ENCODE peak calls at places on chromosome 10, in seven cellular contexts. Q is body of pancreas, Z is transverse colon, A is heart left ventricle, H is suprapubic skin, T is right lobe of liver, C is sigmoid colon. V is an unnamed sample.
A peak's percentile ranks its signal among the peaks of the same experiment; 100 is the strongest.

GRCh38 chr10:109237050-109237449 is 686.3 kb downstream of the XPNPEP1 start:
- DNase-seq in Z (no peak), Q (no peak), T (no peak), A (no peak), H (no peak), C (no peak), V (no peak)

GRCh38 chr10:91596821-91597396 is 36.0 kb downstream of the PPP1R3C start:
- DNase-seq in C (no peak), H (no peak), A (no peak), T (no peak), Q (no peak), Z (no peak), V (no peak)

GRCh38 chr10:31071232-31071999 is 39.8 kb upstream of the ZNF438 start:
- DNase-seq in Z (no peak), H (no peak), T (no peak), C (no peak), Q (no peak), A (peak; percentile 34), V (no peak)

GRCh38 chr10:61477469-61477868 is 24.3 kb upstream of the TMEM26 start:
- DNase-seq in H (no peak), Z (no peak), T (no peak), A (no peak), Q (no peak), C (no peak), V (no peak)

GRCh38 chr10:30384791-30385201 is 35.7 kb upstream of the MTPAP start:
- DNase-seq in C (no peak), T (no peak), Z (no peak), Q (no peak), H (no peak), A (peak; percentile 44), V (no peak)

GRCh38 chr10:43226441-43226840 is 40.4 kb downstream of the RASGEF1A start:
- DNase-seq in Q (peak; percentile 3), A (no peak), Z (peak; percentile 2), C (peak; percentile 35), T (peak; percentile 11), H (peak; percentile 29), V (no peak)

GRCh38 chr10:33600381-33600780 is 265.9 kb upstream of the NRP1 start:
- DNase-seq in Z (no peak), T (no peak), A (no peak), C (no peak), Q (no peak), H (no peak), V (no peak)

GRCh38 chr10:58631715-58632114 is 119.0 kb downstream of the BICC1 start:
- DNase-seq in Q (no peak), T (no peak), Z (no peak), H (no peak), A (no peak), C (no peak), V (no peak)

GRCh38 chr10:48243487-48243886 is 31.0 kb downstream of the FRMPD2 start:
- DNase-seq in Z (no peak), A (no peak), H (no peak), Q (no peak), T (no peak), C (peak; percentile 61), V (no peak)

GRCh38 chr10:123381271-123381670 is 227.1 kb downstream of the BUB3 start:
- DNase-seq in Q (no peak), A (no peak), C (no peak), T (no peak), H (no peak), Z (no peak), V (no peak)

GRCh38 chr10:48749254-48749787 is 64.6 kb downstream of the WDFY4 start:
- DNase-seq in H (no peak), C (no peak), A (no peak), T (no peak), Q (no peak), Z (no peak), V (no peak)

GRCh38 chr10:100508691-100509150 is 10.9 kb downstream of the SEC31B start:
- DNase-seq in A (no peak), C (no peak), Q (no peak), H (no peak), T (no peak), Z (no peak), V (no peak)

GRCh38 chr10:72321248-72322029 is 33.3 kb downstream of the DNAJB12 start:
- DNase-seq in Q (peak; percentile 52), Z (no peak), A (no peak), H (peak; percentile 66), C (no peak), T (no peak), V (peak; percentile 77)

GRCh38 chr10:22648547-22648961 is 65.8 kb downstream of the PIP4K2A start:
- DNase-seq in C (no peak), Q (no peak), T (no peak), A (no peak), Z (no peak), H (no peak), V (no peak)

GRCh38 chr10:7192831-7193348 is 217.9 kb downstream of the SFMBT2 start:
- DNase-seq in H (no peak), A (no peak), Z (no peak), C (no peak), Q (no peak), T (no peak), V (no peak)

GRCh38 chr10:21315321-21316220 is 209.9 kb downstream of the SKIDA1 start:
- DNase-seq in A (peak; percentile 83), Q (peak; percentile 62), H (no peak), Z (no peak), T (no peak), C (peak; percentile 69), V (no peak)

GRCh38 chr10:76970795-76971519 is 666.7 kb downstream of the KCNMA1 start:
- DNase-seq in C (no peak), A (no peak), Z (no peak), Q (no peak), T (no peak), H (no peak), V (no peak)

GRCh38 chr10:34538291-34538829 is 276.7 kb downstream of the PARD3 start:
- DNase-seq in H (no peak), T (no peak), Z (no peak), A (no peak), Q (no peak), C (no peak), V (no peak)

GRCh38 chr10:47207280-47207613 is 92.8 kb upstream of the GDF10 start:
- DNase-seq in A (no peak), H (no peak), T (no peak), Z (no peak), C (no peak), Q (no peak), V (no peak)

GRCh38 chr10:51718804-51719291 is 19.5 kb upstream of the CSTF2T start:
- DNase-seq in T (no peak), C (no peak), Q (no peak), A (no peak), Z (no peak), H (no peak), V (no peak)

GRCh38 chr10:107914450-107915276 is 750.2 kb upstream of the SORCS1 start:
- DNase-seq in Q (peak; percentile 14), H (no peak), T (peak; percentile 14), Z (peak; percentile 7), A (peak; percentile 16), C (peak; percentile 58), V (peak; percentile 76)

GRCh38 chr10:93745411-93746065 is 12.2 kb upstream of the LGI1 start:
- DNase-seq in C (no peak), A (no peak), H (no peak), Z (no peak), Q (no peak), T (peak; percentile 35), V (no peak)

GRCh38 chr10:19505320-19506092 is 310.7 kb upstream of the PLXDC2 start:
- DNase-seq in Z (no peak), T (no peak), C (no peak), A (no peak), Q (no peak), H (no peak), V (no peak)

GRCh38 chr10:132036887-132037675 is 28.7 kb upstream of the JAKMIP3 start:
- DNase-seq in H (no peak), Z (no peak), C (no peak), A (peak; percentile 48), Q (no peak), T (no peak), V (peak; percentile 36)

GRCh38 chr10:42975005-42975493 is 101.8 kb upstream of the RET start:
- DNase-seq in H (peak; percentile 26), T (peak; percentile 5), Q (peak; percentile 4), A (peak; percentile 10), Z (no peak), C (peak; percentile 49), V (peak; percentile 63)

GRCh38 chr10:79143879-79144278 is 75.1 kb downstream of the ZMIZ1 start:
- DNase-seq in Z (no peak), H (no peak), C (no peak), Q (no peak), T (no peak), A (no peak), V (no peak)
- H3K4me1 ChIP-seq in Z (peaks cover 57% of the 10 kb centered on the region), H (peaks cover 80% of the 10 kb centered on the region), C (peaks cover 91% of the 10 kb centered on the region), Q (peaks cover 47% of the 10 kb centered on the region), T (peaks cover 35% of the 10 kb centered on the region), A (peaks cover 100% of the 10 kb centered on the region), V (peaks cover 99% of the 10 kb centered on the region)

GRCh38 chr10:543862-544822 is 145.3 kb downstream of the DIP2C start:
- DNase-seq in C (peak; percentile 40), Q (peak; percentile 5), A (no peak), H (no peak), T (no peak), Z (no peak), V (no peak)
- H3K4me3 ChIP-seq in C (no peak overlapping the region), Q (no peak overlapping the region), A (no peak overlapping the region), H (no peak overlapping the region), T (no peak overlapping the region), Z (no peak overlapping the region), V (no peak overlapping the region)

GRCh38 chr10:73366381-73367298 is 8.0 kb upstream of the CFAP70 start:
- DNase-seq in A (no peak), T (no peak), Q (no peak), C (no peak), H (no peak), Z (no peak), V (no peak)

GRCh38 chr10:73364964-73365363 is 6.3 kb upstream of the CFAP70 start:
- DNase-seq in H (no peak), Z (no peak), T (no peak), Q (no peak), A (no peak), C (no peak), V (no peak)

DNA sequence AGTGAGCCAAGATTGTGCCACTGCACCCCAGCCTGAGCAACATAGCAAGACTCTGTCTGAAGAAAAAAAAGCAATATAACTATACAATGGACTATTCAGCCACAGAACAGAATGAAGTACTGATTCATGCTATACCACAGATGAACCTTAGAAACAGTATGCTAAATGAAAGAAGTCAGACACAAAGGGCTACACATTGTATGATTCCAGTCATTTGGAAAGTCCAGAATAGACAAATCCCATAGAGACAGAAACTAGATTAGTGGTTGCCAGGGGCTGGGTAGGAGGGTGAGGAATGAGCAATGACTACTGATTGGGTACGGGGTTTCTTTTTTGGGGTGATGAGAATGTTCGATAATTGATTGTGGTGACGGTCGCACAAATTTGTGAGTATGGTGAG is 9.6 kb upstream of the CFAP70 start:
- DNase-seq in C (no peak), A (no peak), H (no peak), Z (no peak), T (no peak), Q (no peak), V (no peak)
- TF ChIP-seq POLR2A in C (no peak), A (no peak), H (no peak), Z (no peak), T (no peak), Q (no peak), V (no peak)

DNA sequence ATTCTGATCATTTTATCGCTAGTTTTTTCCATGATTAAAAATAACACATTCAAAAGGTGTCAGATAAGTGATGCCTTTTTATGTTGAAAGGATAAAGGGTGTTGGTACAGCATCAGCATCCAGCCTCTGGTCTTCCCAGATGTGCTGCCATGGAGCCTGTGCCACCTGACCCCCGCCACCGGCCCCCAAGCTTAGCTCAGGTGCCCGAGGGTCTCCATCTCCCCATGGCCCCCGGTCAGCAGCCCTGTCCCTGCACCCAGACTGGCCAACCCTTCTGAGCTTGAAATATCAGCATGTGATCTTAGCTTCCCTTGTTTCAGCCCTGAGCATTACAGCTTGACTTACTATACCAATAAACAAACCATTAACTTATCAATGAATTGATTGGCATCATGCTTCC is 24.6 kb downstream of the PFKP start:
- DNase-seq in T (no peak), Z (no peak), Q (no peak), A (no peak), C (no peak), H (no peak), V (no peak)
- H3K4me1 ChIP-seq in T (no peaks in the 10 kb centered on the region), Z (peaks cover 24% of the 10 kb centered on the region), Q (peaks cover 31% of the 10 kb centered on the region), A (peaks cover 54% of the 10 kb centered on the region), C (peaks cover 47% of the 10 kb centered on the region), H (peaks cover 40% of the 10 kb centered on the region), V (peaks cover 15% of the 10 kb centered on the region)